ENCODE peak calls at places on chromosomes 13 and 19, in eight cellular contexts. S is activated gamma-delta T cell; Q is stromal cell of bone marrow; H is activated CD4-positive, alpha-beta T cell treated with anti-CD3 and anti-CD28 coated beads, Interleukin-2, amount 50 U/mL, for 1 hour; Z is HS-5; T is anterior cingulate cortex; Y is neural progenitor cell; X is stimulated activated CD4-positive, alpha-beta T cell treated with anti-CD3 and anti-CD28 coated beads, Interleukin-1b, Interleukin-23, amount 100 ng/mL, for 48 hours. B is an unnamed sample.

GRCh38 chr19:12789904-12790619 is 1.2 kb upstream of the JUNB start:
- DNase-seq in S (peak), Q (peak), H (peak), Z (no peak), T (peak), Y (peak), X (peak), B (no peak)

GRCh38 chr13:112443191-112444000 is 67.2 kb downstream of the SPACA7 start:
- DNase-seq in S (no peak), Q (no peak), H (no peak), Z (no peak), T (no peak), Y (peak), X (peak), B (no peak)

GRCh38 chr19:44303976-44304568 is 753 bp downstream of the ZNF235 start:
- DNase-seq in S (no peak), Q (peak), H (no peak), Z (peak), T (no peak), Y (peak), X (no peak), B (peak)

GRCh38 chr19:2333807-2334211 is 5.3 kb downstream of the SPPL2B start:
- DNase-seq in S (no peak), Q (no peak), H (no peak), Z (no peak), T (no peak), Y (no peak), X (no peak), B (no peak)

GRCh38 chr19:3543150-3544053 is 4.4 kb downstream of the TEKTIP1 start:
- DNase-seq in S (no peak), Q (no peak), H (no peak), Z (no peak), T (peak), Y (no peak), X (no peak), B (no peak)

GRCh38 chr13:25300861-25301346 is 521 bp upstream of the NUP58 start:
- DNase-seq in S (no peak), Q (no peak), H (peak), Z (no peak), T (peak), Y (peak), X (peak), B (no peak)

GRCh38 chr13:45393941-45394570 is 24.1 kb downstream of the SLC25A30 start:
- DNase-seq in S (no peak), Q (no peak), H (peak), Z (no peak), T (peak), Y (peak), X (peak), B (no peak)

GRCh38 chr13:48945626-48946025 is 30.1 kb upstream of the FNDC3A start:
- DNase-seq in S (no peak), Q (no peak), H (no peak), Z (no peak), T (no peak), Y (no peak), X (no peak), B (no peak)

GRCh38 chr13:63607153-63607552 is 2191.5 kb upstream of the PCDH20 start:
- DNase-seq in S (no peak), Q (no peak), H (no peak), Z (no peak), T (no peak), Y (no peak), X (no peak), B (no peak)

GRCh38 chr19:39277598-39277997 is 9.4 kb downstream of the IFNL2 start:
- DNase-seq in S (no peak), Q (no peak), H (no peak), Z (no peak), T (no peak), Y (no peak), X (no peak), B (no peak)

GRCh38 chr19:30670011-30670329 is 297.8 kb downstream of the ZNF536 start:
- DNase-seq in S (no peak), Q (no peak), H (no peak), Z (no peak), T (no peak), Y (no peak), X (no peak), B (no peak)

GRCh38 chr19:3405261-3405653 is 38.9 kb downstream of the NFIC start:
- DNase-seq in S (no peak), Q (no peak), H (no peak), Z (no peak), T (no peak), Y (no peak), X (no peak), B (no peak)

GRCh38 chr13:41909524-41909923 is 51.4 kb downstream of the VWA8 start:
- DNase-seq in S (no peak), Q (no peak), H (no peak), Z (no peak), T (no peak), Y (no peak), X (no peak), B (no peak)

GRCh38 chr19:1851581-1852293 is 3.5 kb upstream of the REXO1 start:
- DNase-seq in S (peak), Q (no peak), H (peak), Z (no peak), T (no peak), Y (no peak), X (no peak), B (no peak)

GRCh38 chr19:15288146-15288963 is 44.0 kb downstream of the BRD4 start:
- DNase-seq in S (no peak), Q (no peak), H (no peak), Z (no peak), T (peak), Y (peak), X (no peak), B (no peak)

GRCh38 chr13:109665781-109666249 is 120.6 kb downstream of the IRS2 start:
- DNase-seq in S (no peak), Q (no peak), H (no peak), Z (no peak), T (no peak), Y (no peak), X (no peak), B (no peak)

GRCh38 chr13:98771838-98772611 is 19.6 kb upstream of the SLC15A1 start:
- DNase-seq in S (no peak), Q (no peak), H (no peak), Z (no peak), T (no peak), Y (no peak), X (no peak), B (peak)